ENCODE peak calls at places on chromosomes 13 and 19, in ten cellular contexts. F is RWPE1, J is tibial artery, E is left ventricle myocardium inferior, Z is left cardiac atrium, M is astrocyte of the hippocampus, Y is GM04504, R is renal cortical epithelial cell, O is small intestine, B is fibroblast of pulmonary artery. L is an unnamed sample.

GRCh38 chr19:40365613-40366401 is 17.3 kb downstream of the PLD3 start:
- DNase-seq in O (peak; percentile 27), J (peak; percentile 79), R (peak; percentile 28), F (peak; percentile 96), Y (no peak), E (peak; percentile 58), Z (peak; percentile 75), M (peak; percentile 90), B (peak; percentile 77), L (peak; percentile 93)

GRCh38 chr19:35165200-35166058 is 10.9 kb downstream of the FXYD5 start:
- DNase-seq in M (no peak), Z (no peak), O (no peak), E (no peak), F (no peak), J (no peak), Y (no peak), R (no peak), B (no peak), L (no peak)

GRCh38 chr19:55467236-55468053 is 2.9 kb upstream of the C19orf85 start:
- DNase-seq in J (peak; percentile 81), O (peak; percentile 59), M (peak; percentile 81), R (no peak), F (peak; percentile 61), Y (peak; percentile 69), Z (peak; percentile 79), E (peak; percentile 69), B (peak; percentile 82), L (peak; percentile 85)

GRCh38 chr13:25874907-25875306 is 176.9 kb downstream of the SHISA2 start:
- DNase-seq in E (no peak), B (no peak), Z (no peak), F (no peak), Y (no peak), R (no peak), M (no peak), J (no peak), O (peak; percentile 21), L (no peak)

GRCh38 chr19:49790866-49791265 is 22.2 kb downstream of the FUZ start:
- DNase-seq in B (peak; percentile 68), R (no peak), Y (no peak), M (no peak), Z (no peak), J (peak; percentile 60), E (peak; percentile 47), O (no peak), F (no peak), L (no peak)

GRCh38 chr13:28574617-28575142 is 79.8 kb upstream of the FLT1 start:
- DNase-seq in E (no peak), F (peak; percentile 90), M (peak; percentile 84), J (no peak), O (peak; percentile 81), B (peak; percentile 99), Y (peak; percentile 92), R (peak; percentile 99), Z (peak; percentile 45), L (no peak)

GRCh38 chr13:68895696-68896095 is 1211.9 kb upstream of the ATXN8OS start:
- DNase-seq in F (no peak), O (no peak), E (no peak), Y (no peak), J (no peak), Z (no peak), R (no peak), B (no peak), M (no peak), L (no peak)

GRCh38 chr19:40923934-40924391 is 41.9 kb upstream of the CYP2A7 start:
- DNase-seq in J (no peak), R (no peak), Z (no peak), Y (no peak), E (no peak), B (no peak), O (peak; percentile 92), M (no peak), F (no peak), L (no peak)

GRCh38 chr13:47420568-47420967 is 523.7 kb upstream of the HTR2A start:
- DNase-seq in B (no peak), F (no peak), R (peak; percentile 65), Y (no peak), M (peak; percentile 19), Z (no peak), E (no peak), O (no peak), J (no peak), L (no peak)

GRCh38 chr13:112069063-112069726 is 2.2 kb downstream of the SOX1 start:
- DNase-seq in O (no peak), M (no peak), Y (no peak), B (no peak), E (no peak), F (no peak), R (no peak), J (no peak), Z (no peak), L (no peak)

GRCh38 chr19:17149393-17150135 is 65.6 kb upstream of the USE1 start:
- DNase-seq in B (no peak), M (no peak), E (no peak), Y (no peak), O (no peak), Z (no peak), R (no peak), J (no peak), F (no peak), L (no peak)

GRCh38 chr19:38199340-38199739 is 24.7 kb downstream of the DPF1 start:
- DNase-seq in E (no peak), J (no peak), M (no peak), R (no peak), Y (no peak), Z (no peak), B (no peak), O (no peak), F (no peak), L (no peak)

GRCh38 chr13:114064516-114065140 is 67.8 kb downstream of the RASA3 start:
- DNase-seq in E (peak; percentile 28), Y (no peak), Z (peak; percentile 59), O (peak; percentile 48), M (peak; percentile 65), F (peak; percentile 35), R (no peak), B (peak; percentile 45), J (no peak), L (no peak)

GRCh38 chr19:5130371-5131030 is 161.6 kb downstream of the KDM4B start:
- DNase-seq in O (no peak), J (no peak), Y (no peak), F (no peak), R (no peak), E (no peak), B (no peak), Z (no peak), M (no peak), L (peak; percentile 82)

GRCh38 chr13:51861728-51862300 is at the start of gene CCDC70:
- DNase-seq in J (no peak), Z (no peak), R (peak; percentile 82), Y (no peak), M (peak; percentile 35), O (no peak), F (peak; percentile 41), E (no peak), B (peak; percentile 31), L (no peak)

GRCh38 chr13:28045861-28046260 is 54.5 kb downstream of the FLT3 start:
- DNase-seq in F (no peak), M (no peak), O (no peak), J (no peak), Y (no peak), R (no peak), E (no peak), Z (no peak), B (no peak), L (no peak)

GRCh38 chr19:4018140-4018613 is 10.6 kb downstream of the PIAS4 start:
- DNase-seq in R (no peak), M (no peak), F (no peak), Y (no peak), O (no peak), J (no peak), B (no peak), Z (no peak), E (no peak), L (no peak)

GRCh38 chr13:65932587-65933239 is 1297.4 kb downstream of the PCDH9 start:
- DNase-seq in B (no peak), O (no peak), M (no peak), Z (no peak), F (peak; percentile 7), J (no peak), R (peak; percentile 80), E (no peak), Y (no peak), L (no peak)

GRCh38 chr13:109968876-109969577 is 182.6 kb upstream of the IRS2 start:
- DNase-seq in R (no peak), B (peak; percentile 80), F (no peak), O (no peak), E (peak; percentile 86), J (no peak), Z (peak; percentile 80), M (no peak), Y (no peak), L (no peak)

GRCh38 chr13:23621316-23621645 is 51.1 kb downstream of the TNFRSF19 start:
- DNase-seq in R (peak; percentile 98), B (peak; percentile 61), J (no peak), M (peak; percentile 84), E (no peak), O (no peak), Y (peak; percentile 70), Z (no peak), F (peak; percentile 37), L (no peak)

GRCh38 chr13:27393101-27393500 is 31.3 kb upstream of the GTF3A start:
- DNase-seq in Y (no peak), B (no peak), R (no peak), Z (no peak), O (no peak), J (no peak), M (no peak), E (no peak), F (no peak), L (no peak)

GRCh38 chr19:10333758-10334339 is 520 bp upstream of the RAVER1 start:
- DNase-seq in Z (no peak), J (no peak), Y (no peak), O (no peak), M (peak; percentile 38), B (peak; percentile 4), F (peak; percentile 34), R (no peak), E (no peak), L (no peak)

GRCh38 chr13:109803822-109804221 is 17.4 kb upstream of the IRS2 start:
- DNase-seq in F (no peak), O (peak; percentile 71), J (no peak), Z (no peak), E (no peak), Y (no peak), B (no peak), M (no peak), R (peak; percentile 20), L (no peak)

GRCh38 chr19:39237200-39238184 is 7.3 kb downstream of the IFNL3 start:
- DNase-seq in O (peak; percentile 82), R (peak; percentile 18), E (no peak), Z (no peak), Y (no peak), J (no peak), B (no peak), F (peak; percentile 24), M (peak; percentile 8), L (peak; percentile 79)

GRCh38 chr19:4969772-4970531 is 1.0 kb downstream of the KDM4B start:
- DNase-seq in Z (no peak), F (no peak), B (no peak), Y (no peak), J (no peak), O (peak; percentile 38), E (no peak), M (peak; percentile 36), R (peak; percentile 53), L (peak; percentile 74)

GRCh38 chr13:110592670-110593069 is 22.7 kb upstream of the NAXD start:
- DNase-seq in Y (no peak), Z (no peak), E (no peak), J (no peak), F (no peak), R (no peak), B (no peak), O (no peak), M (no peak), L (no peak)